ENCODE peak calls at places on chromosomes 4 and X, in ten cellular contexts. C is activated CD4-positive, alpha-beta T cell treated with anti-CD3 and anti-CD28 coated beads, Interleukin-2, amount 50 U/mL, for 24 hours; A is pulmonary artery endothelial cell; Y is stimulated activated CD4-positive, alpha-beta T cell treated with anti-CD3 and anti-CD28 coated beads, TNF-alpha, amount 100 ng/mL, for 4 hours; J is CD4-positive, alpha-beta memory T cell; V is NCI-H774; F is NCI-H2081; N is DMS153; S is NCI-H460; M is colonic mucosa. W is an unnamed sample.

GRCh38 chr4:98469776-98470175 is 188.6 kb downstream of the TSPAN5 start:
- DNase-seq in C (no peak), A (no peak), Y (no peak), J (no peak), V (no peak), F (no peak), N (no peak), S (no peak), M (no peak), W (no peak)

GRCh38 chr4:33722254-33722653 is 2522.1 kb downstream of the ARAP2 start:
- DNase-seq in C (no peak), A (no peak), Y (no peak), J (no peak), V (no peak), F (no peak), N (no peak), S (no peak), M (no peak), W (no peak)

GRCh38 chrX:118847676-118848075 is 24.1 kb downstream of the ZCCHC12 start:
- DNase-seq in C (peak), A (peak), Y (no peak), J (peak), V (peak), F (peak), N (peak), S (peak), M (no peak), W (peak)

GRCh38 chr4:181860668-181861067 is 382.5 kb upstream of the TENM3 start:
- DNase-seq in C (no peak), A (no peak), Y (no peak), J (no peak), V (no peak), F (no peak), N (no peak), S (no peak), M (no peak), W (no peak)

GRCh38 chrX:153411988-153412574 is 809 bp downstream of the ZFP92 start:
- DNase-seq in C (no peak), A (no peak), Y (no peak), J (no peak), V (no peak), F (peak), N (no peak), S (no peak), M (no peak), W (no peak)

GRCh38 chrX:129039176-129039575 is 484.1 kb downstream of the SMARCA1 start:
- DNase-seq in C (no peak), A (no peak), Y (no peak), J (no peak), V (no peak), F (peak), N (no peak), S (no peak), M (no peak), W (no peak)

GRCh38 chr4:5962416-5962815 is 55.8 kb downstream of the C4orf50 start:
- DNase-seq in C (no peak), A (no peak), Y (no peak), J (no peak), V (no peak), F (no peak), N (no peak), S (no peak), M (no peak), W (no peak)

GRCh38 chrX:87236836-87237235 is 280.8 kb upstream of the KLHL4 start:
- DNase-seq in C (no peak), A (no peak), Y (no peak), J (no peak), V (no peak), F (no peak), N (no peak), S (no peak), M (no peak), W (no peak)

GRCh38 chr4:8152865-8153257 is 5.8 kb downstream of the ABLIM2 start:
- DNase-seq in C (no peak), A (no peak), Y (no peak), J (no peak), V (no peak), F (no peak), N (no peak), S (no peak), M (no peak), W (no peak)

GRCh38 chr4:77917075-77917474 is 54.4 kb downstream of the MRPL1 start:
- DNase-seq in C (no peak), A (no peak), Y (no peak), J (no peak), V (peak), F (peak), N (peak), S (no peak), M (no peak), W (no peak)

GRCh38 chr4:25258980-25259578 is 25.2 kb downstream of the PI4K2B start:
- DNase-seq in C (no peak), A (peak), Y (no peak), J (no peak), V (no peak), F (no peak), N (no peak), S (no peak), M (no peak), W (no peak)

GRCh38 chr4:101155859-101156430 is 191.4 kb downstream of the PPP3CA start:
- DNase-seq in C (no peak), A (no peak), Y (no peak), J (no peak), V (no peak), F (no peak), N (no peak), S (no peak), M (no peak), W (no peak)

GRCh38 chrX:130874751-130875150 is 28.3 kb downstream of the ENOX2 start:
- DNase-seq in C (no peak), A (no peak), Y (no peak), J (no peak), V (no peak), F (no peak), N (no peak), S (no peak), M (no peak), W (no peak)

GRCh38 chr4:8775121-8775520 is 96.5 kb downstream of the HMX1 start:
- DNase-seq in C (no peak), A (no peak), Y (no peak), J (no peak), V (no peak), F (no peak), N (no peak), S (no peak), M (no peak), W (no peak)

GRCh38 chr4:101200561-101200960 is 146.8 kb downstream of the PPP3CA start:
- DNase-seq in C (no peak), A (peak), Y (no peak), J (no peak), V (no peak), F (no peak), N (no peak), S (peak), M (no peak), W (no peak)

GRCh38 chrX:23548164-23548563 is 119.1 kb upstream of the PRDX4 start:
- DNase-seq in C (no peak), A (no peak), Y (no peak), J (no peak), V (no peak), F (no peak), N (no peak), S (no peak), M (no peak), W (no peak)

GRCh38 chr4:8250167-8250566 is 19.4 kb upstream of the HTRA3 start:
- DNase-seq in C (no peak), A (no peak), Y (no peak), J (no peak), V (no peak), F (no peak), N (no peak), S (no peak), M (no peak), W (no peak)

GRCh38 chrX:23787745-23788118 is 4.8 kb downstream of the SAT1 start:
- DNase-seq in C (no peak), A (no peak), Y (no peak), J (no peak), V (no peak), F (no peak), N (no peak), S (no peak), M (no peak), W (no peak)

GRCh38 chr4:184279496-184280082 is 61.9 kb upstream of the ENPP6 start:
- DNase-seq in C (no peak), A (no peak), Y (no peak), J (no peak), V (no peak), F (no peak), N (no peak), S (no peak), M (no peak), W (no peak)

GRCh38 chr4:160537681-160538080 is 1434.8 kb downstream of the RAPGEF2 start:
- DNase-seq in C (no peak), A (no peak), Y (no peak), J (no peak), V (no peak), F (no peak), N (no peak), S (no peak), M (no peak), W (no peak)

GRCh38 chr4:87073187-87073569 is 138.4 kb downstream of the AFF1 start:
- DNase-seq in C (no peak), A (no peak), Y (no peak), J (no peak), V (no peak), F (peak), N (peak), S (no peak), M (no peak), W (peak)

GRCh38 chr4:41044165-41044564 is 170.2 kb downstream of the APBB2 start:
- DNase-seq in C (no peak), A (no peak), Y (no peak), J (no peak), V (no peak), F (no peak), N (no peak), S (no peak), M (no peak), W (no peak)

W was measured in GM10248.